ENCODE peak calls at places on chromosome 1, in eight cellular contexts. One of them, this sample, is unnamed.

GRCh38 chr1:84089470-84090261 is 54.4 kb upstream of the PRKACB start:
- DNase-seq in LoVo: peak
- DNase-seq in H1: no peak
- DNase-seq in neural crest cell: no peak
- DNase-seq in activated CD8-positive, alpha-beta memory T cell treated with anti-CD3 and anti-CD28 coated beads, Interleukin-2, amount 50 U/mL, for 4 hours: no peak
- DNase-seq in fibroblast of lung: peak
- DNase-seq in DMS79 treated with DMSO at 0.1 percent for 48 hours: no peak
- DNase-seq in RKO: peak
- DNase-seq in this sample: no peak

GRCh38 chr1:14262582-14262981 is 335.9 kb upstream of the KAZN start:
- DNase-seq in H1: no peak
- DNase-seq in RKO: no peak
- DNase-seq in DMS79 treated with DMSO at 0.1 percent for 48 hours: no peak
- DNase-seq in neural crest cell: no peak
- DNase-seq in fibroblast of lung: no peak
- DNase-seq in LoVo: no peak
- DNase-seq in activated CD8-positive, alpha-beta memory T cell treated with anti-CD3 and anti-CD28 coated beads, Interleukin-2, amount 50 U/mL, for 4 hours: no peak
- DNase-seq in this sample: no peak

GRCh38 chr1:248618878-248619277 is 16.0 kb downstream of the OR2T11 start:
- DNase-seq in H1: no peak
- DNase-seq in DMS79 treated with DMSO at 0.1 percent for 48 hours: peak
- DNase-seq in neural crest cell: no peak
- DNase-seq in RKO: peak
- DNase-seq in fibroblast of lung: no peak
- DNase-seq in LoVo: peak
- DNase-seq in activated CD8-positive, alpha-beta memory T cell treated with anti-CD3 and anti-CD28 coated beads, Interleukin-2, amount 50 U/mL, for 4 hours: peak
- DNase-seq in this sample: no peak

GRCh38 chr1:109532365-109533136 is 7.1 kb upstream of the GPR61 start:
- DNase-seq in H1: no peak
- DNase-seq in DMS79 treated with DMSO at 0.1 percent for 48 hours: peak
- DNase-seq in neural crest cell: peak
- DNase-seq in LoVo: peak
- DNase-seq in RKO: peak
- DNase-seq in fibroblast of lung: peak
- DNase-seq in activated CD8-positive, alpha-beta memory T cell treated with anti-CD3 and anti-CD28 coated beads, Interleukin-2, amount 50 U/mL, for 4 hours: peak
- DNase-seq in this sample: peak

GRCh38 chr1:102896286-102896685 is 212.0 kb downstream of the COL11A1 start:
- DNase-seq in H1: no peak
- DNase-seq in RKO: no peak
- DNase-seq in activated CD8-positive, alpha-beta memory T cell treated with anti-CD3 and anti-CD28 coated beads, Interleukin-2, amount 50 U/mL, for 4 hours: no peak
- DNase-seq in neural crest cell: no peak
- DNase-seq in LoVo: no peak
- DNase-seq in DMS79 treated with DMSO at 0.1 percent for 48 hours: no peak
- DNase-seq in fibroblast of lung: no peak
- DNase-seq in this sample: no peak

GRCh38 chr1:54650417-54650816 is 8.8 kb downstream of the MROH7 start:
- DNase-seq in H1: no peak
- DNase-seq in RKO: no peak
- DNase-seq in LoVo: no peak
- DNase-seq in neural crest cell: no peak
- DNase-seq in fibroblast of lung: no peak
- DNase-seq in DMS79 treated with DMSO at 0.1 percent for 48 hours: no peak
- DNase-seq in activated CD8-positive, alpha-beta memory T cell treated with anti-CD3 and anti-CD28 coated beads, Interleukin-2, amount 50 U/mL, for 4 hours: no peak
- DNase-seq in this sample: no peak

GRCh38 chr1:163561570-163562295 is 240.0 kb downstream of the NUF2 start:
- DNase-seq in DMS79 treated with DMSO at 0.1 percent for 48 hours: no peak
- DNase-seq in neural crest cell: no peak
- DNase-seq in LoVo: no peak
- DNase-seq in fibroblast of lung: peak
- DNase-seq in activated CD8-positive, alpha-beta memory T cell treated with anti-CD3 and anti-CD28 coated beads, Interleukin-2, amount 50 U/mL, for 4 hours: no peak
- DNase-seq in H1: peak
- DNase-seq in RKO: peak
- DNase-seq in this sample: no peak

GRCh38 chr1:64505232-64505943 is 35.5 kb downstream of the CACHD1 start:
- DNase-seq in fibroblast of lung: no peak
- DNase-seq in neural crest cell: peak
- DNase-seq in H1: no peak
- DNase-seq in DMS79 treated with DMSO at 0.1 percent for 48 hours: no peak
- DNase-seq in RKO: no peak
- DNase-seq in LoVo: peak
- DNase-seq in activated CD8-positive, alpha-beta memory T cell treated with anti-CD3 and anti-CD28 coated beads, Interleukin-2, amount 50 U/mL, for 4 hours: peak
- DNase-seq in this sample: peak

GRCh38 chr1:29962831-29963247 is 726.5 kb downstream of the PTPRU start:
- DNase-seq in LoVo: no peak
- DNase-seq in H1: no peak
- DNase-seq in fibroblast of lung: no peak
- DNase-seq in DMS79 treated with DMSO at 0.1 percent for 48 hours: no peak
- DNase-seq in neural crest cell: no peak
- DNase-seq in RKO: no peak
- DNase-seq in activated CD8-positive, alpha-beta memory T cell treated with anti-CD3 and anti-CD28 coated beads, Interleukin-2, amount 50 U/mL, for 4 hours: no peak
- DNase-seq in this sample: no peak

GRCh38 chr1:1832151-1832550 is 53.9 kb upstream of the NADK start:
- DNase-seq in DMS79 treated with DMSO at 0.1 percent for 48 hours: no peak
- DNase-seq in H1: no peak
- DNase-seq in LoVo: no peak
- DNase-seq in fibroblast of lung: no peak
- DNase-seq in RKO: no peak
- DNase-seq in activated CD8-positive, alpha-beta memory T cell treated with anti-CD3 and anti-CD28 coated beads, Interleukin-2, amount 50 U/mL, for 4 hours: no peak
- DNase-seq in neural crest cell: no peak
- DNase-seq in this sample: no peak

GRCh38 chr1:112698366-112699310 is 8.3 kb downstream of the RHOC start:
- DNase-seq in H1: no peak
- DNase-seq in LoVo: peak
- DNase-seq in DMS79 treated with DMSO at 0.1 percent for 48 hours: peak
- DNase-seq in RKO: no peak
- DNase-seq in neural crest cell: no peak
- DNase-seq in fibroblast of lung: no peak
- DNase-seq in activated CD8-positive, alpha-beta memory T cell treated with anti-CD3 and anti-CD28 coated beads, Interleukin-2, amount 50 U/mL, for 4 hours: no peak
- DNase-seq in this sample: peak

GRCh38 chr1:8870605-8871538 is 7.6 kb downstream of the ENO1 start:
- DNase-seq in neural crest cell: no peak
- DNase-seq in fibroblast of lung: no peak
- DNase-seq in activated CD8-positive, alpha-beta memory T cell treated with anti-CD3 and anti-CD28 coated beads, Interleukin-2, amount 50 U/mL, for 4 hours: no peak
- DNase-seq in H1: no peak
- DNase-seq in LoVo: no peak
- DNase-seq in DMS79 treated with DMSO at 0.1 percent for 48 hours: no peak
- DNase-seq in RKO: peak
- DNase-seq in this sample: no peak

GRCh38 chr1:243801378-243801777 is 48.7 kb downstream of the AKT3 start:
- DNase-seq in H1: no peak
- DNase-seq in neural crest cell: no peak
- DNase-seq in activated CD8-positive, alpha-beta memory T cell treated with anti-CD3 and anti-CD28 coated beads, Interleukin-2, amount 50 U/mL, for 4 hours: no peak
- DNase-seq in fibroblast of lung: no peak
- DNase-seq in LoVo: no peak
- DNase-seq in RKO: no peak
- DNase-seq in DMS79 treated with DMSO at 0.1 percent for 48 hours: no peak
- DNase-seq in this sample: no peak

GRCh38 chr1:47031059-47031458 is 7.6 kb downstream of the CYP4X1 start:
- DNase-seq in RKO: no peak
- DNase-seq in DMS79 treated with DMSO at 0.1 percent for 48 hours: peak
- DNase-seq in fibroblast of lung: peak
- DNase-seq in neural crest cell: no peak
- DNase-seq in H1: no peak
- DNase-seq in activated CD8-positive, alpha-beta memory T cell treated with anti-CD3 and anti-CD28 coated beads, Interleukin-2, amount 50 U/mL, for 4 hours: no peak
- DNase-seq in LoVo: no peak
- DNase-seq in this sample: no peak

GRCh38 chr1:68293122-68293521 is 60.8 kb upstream of the WLS start:
- DNase-seq in RKO: no peak
- DNase-seq in H1: no peak
- DNase-seq in LoVo: no peak
- DNase-seq in DMS79 treated with DMSO at 0.1 percent for 48 hours: no peak
- DNase-seq in activated CD8-positive, alpha-beta memory T cell treated with anti-CD3 and anti-CD28 coated beads, Interleukin-2, amount 50 U/mL, for 4 hours: no peak
- DNase-seq in fibroblast of lung: peak
- DNase-seq in neural crest cell: no peak
- DNase-seq in this sample: no peak

GRCh38 chr1:216640100-216640499 is 83.1 kb downstream of the ESRRG start:
- DNase-seq in LoVo: no peak
- DNase-seq in RKO: no peak
- DNase-seq in DMS79 treated with DMSO at 0.1 percent for 48 hours: no peak
- DNase-seq in H1: no peak
- DNase-seq in activated CD8-positive, alpha-beta memory T cell treated with anti-CD3 and anti-CD28 coated beads, Interleukin-2, amount 50 U/mL, for 4 hours: no peak
- DNase-seq in fibroblast of lung: no peak
- DNase-seq in neural crest cell: no peak
- DNase-seq in this sample: no peak

GRCh38 chr1:151282883-151283725 is 1.0 kb downstream of the ZNF687 start:
- DNase-seq in neural crest cell: no peak
- DNase-seq in DMS79 treated with DMSO at 0.1 percent for 48 hours: peak
- DNase-seq in fibroblast of lung: peak
- DNase-seq in RKO: peak
- DNase-seq in H1: no peak
- DNase-seq in activated CD8-positive, alpha-beta memory T cell treated with anti-CD3 and anti-CD28 coated beads, Interleukin-2, amount 50 U/mL, for 4 hours: peak
- DNase-seq in LoVo: no peak
- DNase-seq in this sample: peak

GRCh38 chr1:37259019-37259418 is 215.4 kb upstream of the ZC3H12A start:
- DNase-seq in RKO: no peak
- DNase-seq in neural crest cell: no peak
- DNase-seq in fibroblast of lung: no peak
- DNase-seq in DMS79 treated with DMSO at 0.1 percent for 48 hours: no peak
- DNase-seq in H1: no peak
- DNase-seq in LoVo: no peak
- DNase-seq in activated CD8-positive, alpha-beta memory T cell treated with anti-CD3 and anti-CD28 coated beads, Interleukin-2, amount 50 U/mL, for 4 hours: no peak
- DNase-seq in this sample: no peak

GRCh38 chr1:101929343-101929742 is 67.4 kb downstream of the OLFM3 start:
- DNase-seq in fibroblast of lung: no peak
- DNase-seq in RKO: no peak
- DNase-seq in DMS79 treated with DMSO at 0.1 percent for 48 hours: no peak
- DNase-seq in LoVo: no peak
- DNase-seq in H1: no peak
- DNase-seq in neural crest cell: no peak
- DNase-seq in activated CD8-positive, alpha-beta memory T cell treated with anti-CD3 and anti-CD28 coated beads, Interleukin-2, amount 50 U/mL, for 4 hours: no peak
- DNase-seq in this sample: no peak

GRCh38 chr1:34019741-34020552 is 145.1 kb downstream of the CSMD2 start:
- DNase-seq in RKO: no peak
- DNase-seq in H1: peak
- DNase-seq in fibroblast of lung: no peak
- DNase-seq in activated CD8-positive, alpha-beta memory T cell treated with anti-CD3 and anti-CD28 coated beads, Interleukin-2, amount 50 U/mL, for 4 hours: no peak
- DNase-seq in neural crest cell: no peak
- DNase-seq in DMS79 treated with DMSO at 0.1 percent for 48 hours: no peak
- DNase-seq in LoVo: no peak
- DNase-seq in this sample: no peak

This sample was measured in uterus.